ENCODE peak calls at places on chromosomes 16 and 17, in four cellular contexts. N, E, U and Z are unnamed samples.

GRCh38 chr17:57557793-57558681 is 187.1 kb downstream of the CCDC182 start:
- DNase-seq in U (no peak), N (no peak), E (no peak), Z (no peak)

GRCh38 chr16:22739077-22739476 is 74.9 kb upstream of the HS3ST2 start:
- DNase-seq in U (no peak), E (no peak), N (no peak), Z (no peak)

GRCh38 chr17:44992242-44992939 is 24.3 kb upstream of the C1QL1 start:
- DNase-seq in U (no peak), E (no peak), N (no peak), Z (no peak)

GRCh38 chr17:77115947-77116346 is 24.8 kb upstream of the SEC14L1 start:
- DNase-seq in U (no peak), E (no peak), N (no peak), Z (no peak)

GRCh38 chr16:1763521-1764511 is 7.5 kb downstream of the NME3 start:
- DNase-seq in U (no peak), N (peak), E (no peak), Z (no peak)

GRCh38 chr16:4212207-4212933 is 29.5 kb downstream of the SRL start:
- DNase-seq in N (no peak), U (no peak), E (no peak), Z (no peak)

GRCh38 chr17:48254896-48255295 is 147.3 kb downstream of the SNX11 start:
- DNase-seq in E (no peak), U (no peak), N (no peak), Z (no peak)

GRCh38 chr16:87416826-87417471 is 24.8 kb downstream of the MAP1LC3B start:
- DNase-seq in U (no peak), E (no peak), N (no peak), Z (peak)

GRCh38 chr17:75601057-75601987 is 13.7 kb downstream of the MYO15B start:
- DNase-seq in N (peak), E (no peak), U (peak), Z (peak)

GRCh38 chr16:8733849-8734540 is 59.6 kb downstream of the ABAT start:
- DNase-seq in U (no peak), E (no peak), N (no peak), Z (no peak)

GRCh38 chr16:30065112-30065942 is at the start of gene ALDOA:
- DNase-seq in E (peak), U (peak), N (peak), Z (peak)

GRCh38 chr16:60771138-60771537 is 1265.1 kb downstream of the CDH8 start:
- DNase-seq in N (no peak), U (no peak), E (no peak), Z (no peak)

GRCh38 chr16:2023098-2023925 is 3.4 kb upstream of the NHERF2 start:
- DNase-seq in U (peak), E (no peak), N (peak), Z (peak)

GRCh38 chr16:69921125-69921524 is 30.0 kb upstream of the CLEC18A start:
- DNase-seq in U (no peak), E (no peak), N (no peak), Z (no peak)

GRCh38 chr16:69270395-69270794 is 40.8 kb upstream of the VPS4A start:
- DNase-seq in N (no peak), U (no peak), E (no peak), Z (no peak)

GRCh38 chr16:50719401-50720337 is 22.2 kb upstream of the CYLD start:
- DNase-seq in U (no peak), N (no peak), E (no peak), Z (peak)

GRCh38 chr16:81238296-81239011 is at the start of gene BCO1:
- DNase-seq in N (no peak), U (no peak), E (no peak), Z (no peak)

GRCh38 chr16:57036945-57037344 is 47.6 kb downstream of the NLRC5 start:
- DNase-seq in E (no peak), U (no peak), N (no peak), Z (no peak)
- TF ChIP-seq CTCF in E (no peak), U (no peak), N (no peak), Z (no peak)

GRCh38 chr16:58105619-58106018 is 23.6 kb downstream of the CFAP20 start:
- DNase-seq in U (no peak), N (no peak), E (no peak), Z (no peak)

GRCh38 chr16:58109330-58109729 is 19.9 kb downstream of the CFAP20 start:
- DNase-seq in E (no peak), N (no peak), U (no peak), Z (no peak)

GRCh38 chr16:58110590-58111330 is 18.4 kb downstream of the CFAP20 start:
- DNase-seq in E (no peak), N (no peak), U (no peak), Z (no peak)

GRCh38 chr16:58109881-58110280 is 19.3 kb downstream of the CFAP20 start:
- DNase-seq in N (no peak), U (no peak), E (no peak), Z (no peak)

GRCh38 chr16:58107228-58107627 is 22.0 kb downstream of the CFAP20 start:
- DNase-seq in U (no peak), E (no peak), N (no peak), Z (no peak)
- TF ChIP-seq CTCF in U (no peak), E (no peak), N (no peak), Z (no peak)

DNA sequence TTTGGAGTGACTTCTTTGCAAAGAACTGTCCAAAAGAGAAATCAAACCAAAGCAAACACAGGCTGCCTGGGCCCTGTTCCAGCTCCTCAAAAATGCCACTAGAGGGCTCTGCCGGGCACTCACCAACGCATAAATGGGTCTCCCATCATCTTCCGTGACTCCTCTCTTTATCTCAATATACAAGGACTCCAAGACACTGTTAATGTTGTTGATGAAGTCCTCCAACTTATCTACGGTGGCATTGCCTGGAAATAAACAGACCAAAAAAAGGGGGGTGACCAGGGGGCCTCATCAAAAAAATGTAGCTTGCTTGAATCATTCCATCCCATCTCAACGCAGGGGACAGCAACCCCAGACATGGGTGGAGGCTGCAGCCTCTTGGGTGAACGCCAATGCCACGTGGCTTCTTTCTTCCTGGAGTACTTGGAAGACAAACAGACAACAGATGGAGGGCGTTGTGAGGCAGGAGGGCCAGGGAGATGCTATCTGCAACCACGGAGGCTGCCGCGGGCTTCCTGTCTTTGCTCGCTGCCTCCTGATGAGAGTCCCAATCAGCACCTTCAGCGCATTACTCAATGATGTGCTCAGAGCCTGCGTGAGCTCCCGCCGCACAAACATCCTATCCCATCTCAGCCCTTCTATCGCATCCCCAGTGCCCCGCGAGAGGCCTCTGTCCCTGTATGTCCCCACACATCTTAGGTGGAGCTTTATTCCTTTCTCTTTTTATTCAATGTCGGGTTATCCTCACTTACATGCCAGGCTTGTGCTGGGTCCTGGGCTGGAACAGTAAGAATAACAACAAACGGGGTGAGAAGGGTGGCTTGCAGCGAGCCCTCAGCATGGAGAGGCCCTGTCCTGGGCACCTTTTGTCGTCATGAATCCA is 32.0 kb downstream of the KDM8 start:
- DNase-seq in E (peak), U (peak), N (peak), Z (peak)
- TF ChIP-seq CTCF in E (peak), U (peak), N (peak), Z (peak)

DNA sequence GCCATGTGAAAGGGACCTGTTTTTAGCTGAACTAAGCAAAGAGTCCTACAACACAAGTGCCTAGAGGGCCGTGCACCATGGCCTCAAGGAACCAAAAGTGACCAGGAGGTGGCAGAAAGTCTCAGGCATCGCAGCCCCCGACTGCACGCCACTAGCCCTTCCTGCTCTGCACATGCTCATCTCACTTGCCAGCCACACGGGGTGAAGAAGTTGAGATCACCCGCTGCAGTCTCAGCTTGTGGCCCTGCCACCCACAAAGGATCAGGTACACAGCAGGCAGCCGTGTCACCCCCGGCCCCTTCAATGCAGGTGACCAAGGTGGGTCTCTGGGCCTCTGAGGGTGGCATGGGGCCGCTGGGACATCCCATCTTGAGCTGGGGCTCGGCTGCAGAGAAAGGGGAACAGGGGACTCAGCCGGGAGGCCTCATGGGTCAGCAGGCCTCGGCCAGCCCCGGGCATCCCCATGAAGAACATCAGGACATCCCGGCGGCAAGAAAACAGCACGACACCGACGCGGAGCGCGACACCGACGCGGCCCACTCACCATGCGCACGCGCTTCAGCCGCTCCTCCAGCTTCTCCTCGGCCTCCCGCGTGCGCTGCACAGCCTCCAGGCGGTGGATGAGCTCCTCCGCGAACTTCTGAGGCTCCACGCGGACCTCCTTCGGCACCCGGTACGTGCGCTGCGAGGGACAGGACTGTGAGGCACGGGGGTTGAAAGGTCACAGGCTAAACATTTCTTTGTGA is 21.0 kb downstream of the PDIA2 start:
- DNase-seq in N (no peak), E (no peak), U (no peak), Z (no peak)
- TF ChIP-seq CTCF in N (no peak), E (no peak), U (no peak), Z (no peak)